ENCODE peak calls at places on chromosomes 2 and 18, in four cellular contexts. G, Q, L and Y are unnamed samples.

GRCh38 chr2:64838817-64839216 is 150.4 kb upstream of the SLC1A4 start:
- DNase-seq in G (no peak), Q (no peak), L (peak; percentile 60), Y (no peak)

GRCh38 chr2:61993422-61994024 is 88.0 kb downstream of the COMMD1 start:
- DNase-seq in G (no peak), Q (no peak), L (no peak), Y (no peak)

GRCh38 chr18:39149211-39149806 is 1583.7 kb upstream of the CELF4 start:
- DNase-seq in G (no peak), Q (no peak), L (no peak), Y (no peak)

GRCh38 chr18:24651472-24651871 is 191.0 kb downstream of the HRH4 start:
- DNase-seq in G (no peak), Q (no peak), L (no peak), Y (no peak)

GRCh38 chr18:28039078-28039477 is 137.9 kb downstream of the CDH2 start:
- DNase-seq in G (no peak), Q (no peak), L (no peak), Y (no peak)

GRCh38 chr2:29519996-29520395 is 401.4 kb downstream of the ALK start:
- DNase-seq in G (no peak), Q (no peak), L (no peak), Y (no peak)

GRCh38 chr2:48343571-48344440 is 186.1 kb upstream of the STON1 start:
- DNase-seq in G (no peak), Q (no peak), L (no peak), Y (no peak)

GRCh38 chr2:54915101-54915500 is 135.2 kb downstream of the RTN4 start:
- DNase-seq in G (no peak), Q (no peak), L (no peak), Y (no peak)

GRCh38 chr2:111178730-111179405 is 58.2 kb downstream of the BCL2L11 start:
- DNase-seq in G (no peak), Q (no peak), L (no peak), Y (no peak)

GRCh38 chr18:6885992-6886823 is 156.7 kb downstream of the ARHGAP28 start:
- DNase-seq in G (peak; percentile 60), Q (peak; percentile 37), L (no peak), Y (no peak)

GRCh38 chr2:26629346-26629630 is 11.9 kb downstream of the CIB4 start:
- DNase-seq in G (no peak), Q (no peak), L (peak; percentile 24), Y (peak; percentile 56)

GRCh38 chr2:84022810-84023431 is 436.2 kb downstream of the SUCLG1 start:
- DNase-seq in G (peak; percentile 56), Q (peak; percentile 22), L (no peak), Y (no peak)

GRCh38 chr2:139230881-139231280 is 450.7 kb upstream of the NXPH2 start:
- DNase-seq in G (no peak), Q (no peak), L (no peak), Y (no peak)

GRCh38 chr2:18047896-18048657 is 169.6 kb downstream of the KCNS3 start:
- DNase-seq in G (no peak), Q (no peak), L (no peak), Y (no peak)

GRCh38 chr2:24831736-24832421 is 38.7 kb downstream of the CENPO start:
- DNase-seq in G (peak; percentile 45), Q (no peak), L (no peak), Y (peak; percentile 81)

GRCh38 chr2:194562329-194562728 is 1094.7 kb upstream of the SLC39A10 start:
- DNase-seq in G (no peak), Q (no peak), L (no peak), Y (no peak)

GRCh38 chr2:61887684-61888303 is 662 bp downstream of the CCT4 start:
- DNase-seq in G (no peak), Q (no peak), L (no peak), Y (no peak)

GRCh38 chr18:63188063-63188462 is 131.5 kb downstream of the BCL2 start:
- DNase-seq in G (no peak), Q (no peak), L (no peak), Y (no peak)

GRCh38 chr2:216082388-216082733 is 642 bp downstream of the TMEM169 start:
- DNase-seq in G (no peak), Q (no peak), L (no peak), Y (no peak)

GRCh38 chr2:42913280-42913878 is 121.0 kb upstream of the HAAO start:
- DNase-seq in G (no peak), Q (no peak), L (no peak), Y (no peak)

GRCh38 chr18:66916834-66917233 is 312.9 kb upstream of the CDH19 start:
- DNase-seq in G (no peak), Q (no peak), L (no peak), Y (no peak)

GRCh38 chr2:134721596-134721995 is 2.8 kb upstream of the TMEM163 start:
- DNase-seq in G (no peak), Q (no peak), L (no peak), Y (no peak)

GRCh38 chr2:196167666-196168065 is 3.7 kb downstream of the STK17B start:
- DNase-seq in G (no peak), Q (no peak), L (no peak), Y (no peak)

GRCh38 chr2:61792355-61792754 is 61.5 kb downstream of the FAM161A start:
- DNase-seq in G (no peak), Q (no peak), L (no peak), Y (no peak)

GRCh38 chr2:217521820-217522219 is 481.0 kb downstream of the TNS1 start:
- DNase-seq in G (no peak), Q (no peak), L (no peak), Y (no peak)

DNA sequence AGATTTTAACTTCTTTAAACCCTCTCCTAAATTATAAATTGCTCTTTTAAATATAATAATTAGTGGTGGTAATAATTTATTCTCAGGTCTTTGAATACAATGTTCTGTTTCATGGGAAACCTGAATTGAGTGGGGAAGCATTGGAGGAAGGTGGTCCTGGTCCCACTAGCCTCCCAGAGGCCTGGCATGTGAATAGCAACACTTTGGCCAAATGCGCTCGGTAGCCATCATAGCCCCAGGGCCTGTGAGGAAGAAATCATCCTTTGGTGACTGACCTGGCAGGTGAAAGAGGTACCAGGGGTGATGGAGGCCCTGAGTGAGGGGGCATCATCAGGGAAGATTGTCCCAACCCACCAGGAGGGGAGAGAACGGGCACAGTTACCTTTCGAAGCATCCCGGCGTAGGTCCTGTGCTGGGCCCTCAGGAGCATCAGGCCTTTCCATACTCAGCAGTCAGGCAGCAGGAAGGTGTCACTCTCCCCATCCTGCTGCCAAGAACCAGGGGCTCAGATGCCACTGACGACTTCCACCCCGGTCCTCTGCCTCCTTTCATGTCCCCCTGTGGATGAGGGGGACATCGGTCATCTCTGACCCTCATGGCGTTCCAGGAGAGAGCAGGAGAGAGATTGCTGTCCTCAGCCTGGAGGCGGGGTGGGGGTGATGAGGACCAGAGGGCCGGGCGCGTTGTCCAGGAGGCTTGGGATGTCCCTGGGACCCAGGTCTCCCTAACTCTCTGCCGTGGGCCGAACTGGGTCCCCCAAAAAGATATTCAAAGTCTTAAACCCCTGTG is 78.6 kb upstream of the HPCAL1 start:
- DNase-seq in G (no peak), Q (peak; percentile 7), L (peak; percentile 40), Y (peak; percentile 54)
- TF ChIP-seq CTCF in G (no peak), Q (no peak), L (no peak), Y (no peak)

GRCh38 chr2:23199115-23199918 is 185.7 kb upstream of the KLHL29 start:
- DNase-seq in G (peak; percentile 20), Q (peak; percentile 16), L (no peak), Y (no peak)
- TF ChIP-seq CTCF in G (peak; percentile 65), Q (peak; percentile 49), L (peak; percentile 37), Y (peak; percentile 70)

DNA sequence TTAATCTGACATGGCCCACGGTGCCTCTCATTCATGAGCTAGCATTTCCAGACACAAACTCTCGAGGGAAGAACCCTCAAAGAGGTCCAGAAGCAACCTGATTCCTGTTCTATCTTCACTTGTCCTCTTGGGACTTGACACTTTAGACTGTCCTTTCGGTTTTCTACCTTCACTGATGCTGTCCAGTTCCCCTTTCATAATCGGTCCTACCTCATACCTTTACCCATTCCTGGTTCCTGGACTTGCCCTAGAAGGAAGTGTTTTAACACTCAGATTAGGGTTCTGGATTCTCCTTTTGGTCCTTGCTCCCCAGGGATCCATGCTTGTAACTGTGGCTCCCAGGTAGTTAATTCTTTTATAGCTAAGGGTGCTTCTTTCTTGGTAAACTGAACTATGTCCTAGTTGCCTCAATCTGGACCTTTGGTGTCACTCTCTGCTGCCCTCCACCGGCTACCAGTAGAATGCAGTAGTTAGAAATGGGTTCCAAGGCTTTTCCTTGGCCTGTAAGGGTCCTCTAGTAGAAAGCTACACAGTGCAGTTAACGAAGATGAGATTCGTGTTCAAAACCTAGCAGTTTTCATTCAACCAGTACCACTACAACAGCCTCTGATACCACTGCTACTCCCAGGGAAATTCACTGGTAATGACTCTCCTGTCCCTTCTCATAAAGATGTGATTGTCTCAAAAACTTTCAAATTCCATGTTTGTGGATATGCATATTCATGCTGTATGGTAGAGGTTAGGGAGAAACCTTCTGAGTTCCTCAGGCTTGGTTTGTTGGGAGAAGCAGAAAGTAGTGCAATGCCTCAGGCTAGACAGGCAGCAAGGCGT is 178.1 kb upstream of the CYP26B1 start:
- DNase-seq in G (no peak), Q (peak; percentile 72), L (no peak), Y (no peak)
- TF ChIP-seq CTCF in G (peak; percentile 54), Q (peak; percentile 73), L (peak; percentile 48), Y (peak; percentile 69)

DNA sequence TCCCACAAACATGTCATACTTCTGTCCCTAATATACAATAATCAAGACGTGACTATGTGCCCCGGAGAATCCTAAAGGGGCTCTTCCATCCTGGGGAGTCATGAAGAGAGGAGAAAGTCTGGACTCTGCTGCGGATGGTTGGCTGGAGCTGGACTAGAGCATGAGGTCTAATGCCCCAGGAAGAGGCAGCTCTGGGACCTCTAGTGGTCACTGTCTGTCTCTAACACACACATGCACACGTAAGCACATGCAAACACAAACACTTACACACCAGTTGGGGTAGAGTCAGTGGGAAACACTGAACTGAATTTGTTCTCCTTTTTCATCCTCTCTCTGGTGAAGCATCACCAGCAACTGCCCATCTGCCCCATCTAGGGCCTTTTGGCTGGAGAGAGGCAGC is 271.6 kb downstream of the TDRD15 start:
- DNase-seq in G (no peak), Q (no peak), L (no peak), Y (no peak)
- TF ChIP-seq CTCF in G (peak; percentile 39), Q (no peak), L (no peak), Y (peak; percentile 18)